ENCODE peak calls at places on chromosomes 11 and 22, in ten cellular contexts. One of them, this sample, is unnamed.

GRCh38 chr11:26331911-26332571 is at the start of gene ANO3:
- DNase-seq in AG04450: peak
- DNase-seq in testis: peak
- DNase-seq in mammary epithelial cell: peak
- DNase-seq in GM23338: peak
- DNase-seq in AG10803: peak
- DNase-seq in AG04449: peak
- DNase-seq in activated B cell treated with CpG ODN at 0.5 μM for 24 hours: no peak
- DNase-seq in hepatocyte: peak
- DNase-seq in kidney: peak
- DNase-seq in this sample: no peak

GRCh38 chr11:41457216-41458014 is 2.0 kb downstream of the LRRC4C start:
- DNase-seq in hepatocyte: no peak
- DNase-seq in AG10803: no peak
- DNase-seq in AG04449: no peak
- DNase-seq in GM23338: peak
- DNase-seq in testis: no peak
- DNase-seq in mammary epithelial cell: no peak
- DNase-seq in activated B cell treated with CpG ODN at 0.5 μM for 24 hours: no peak
- DNase-seq in AG04450: no peak
- DNase-seq in kidney: no peak
- DNase-seq in this sample: no peak

GRCh38 chr11:90332415-90332814 is 109.6 kb upstream of the CHORDC1 start:
- DNase-seq in kidney: no peak
- DNase-seq in AG04449: no peak
- DNase-seq in mammary epithelial cell: peak
- DNase-seq in GM23338: no peak
- DNase-seq in activated B cell treated with CpG ODN at 0.5 μM for 24 hours: no peak
- DNase-seq in AG10803: no peak
- DNase-seq in testis: no peak
- DNase-seq in AG04450: no peak
- DNase-seq in hepatocyte: no peak
- DNase-seq in this sample: no peak

GRCh38 chr22:25081409-25081824 is 118.2 kb upstream of the CRYBB3 start:
- DNase-seq in AG04449: no peak
- DNase-seq in mammary epithelial cell: peak
- DNase-seq in AG04450: no peak
- DNase-seq in testis: peak
- DNase-seq in hepatocyte: peak
- DNase-seq in GM23338: peak
- DNase-seq in AG10803: no peak
- DNase-seq in activated B cell treated with CpG ODN at 0.5 μM for 24 hours: no peak
- DNase-seq in kidney: no peak
- DNase-seq in this sample: peak

GRCh38 chr11:57126766-57127400 is 54.9 kb upstream of the LRRC55 start:
- DNase-seq in hepatocyte: no peak
- DNase-seq in AG04450: no peak
- DNase-seq in kidney: no peak
- DNase-seq in AG10803: no peak
- DNase-seq in AG04449: no peak
- DNase-seq in activated B cell treated with CpG ODN at 0.5 μM for 24 hours: no peak
- DNase-seq in testis: no peak
- DNase-seq in GM23338: no peak
- DNase-seq in mammary epithelial cell: no peak
- DNase-seq in this sample: no peak

GRCh38 chr11:121665211-121665838 is 212.6 kb upstream of the SORL1-AS1 start:
- DNase-seq in kidney: no peak
- DNase-seq in activated B cell treated with CpG ODN at 0.5 μM for 24 hours: no peak
- DNase-seq in AG04449: no peak
- DNase-seq in AG10803: no peak
- DNase-seq in GM23338: no peak
- DNase-seq in hepatocyte: no peak
- DNase-seq in mammary epithelial cell: no peak
- DNase-seq in testis: no peak
- DNase-seq in AG04450: no peak
- DNase-seq in this sample: no peak

GRCh38 chr11:79439430-79439892 is 1.4 kb downstream of the TENM4 start:
- DNase-seq in activated B cell treated with CpG ODN at 0.5 μM for 24 hours: no peak
- DNase-seq in hepatocyte: peak
- DNase-seq in testis: peak
- DNase-seq in kidney: no peak
- DNase-seq in GM23338: no peak
- DNase-seq in AG10803: peak
- DNase-seq in AG04449: no peak
- DNase-seq in mammary epithelial cell: peak
- DNase-seq in AG04450: no peak
- DNase-seq in this sample: no peak

GRCh38 chr11:37286890-37287289 is 688.9 kb upstream of the RAG2 start:
- DNase-seq in testis: no peak
- DNase-seq in activated B cell treated with CpG ODN at 0.5 μM for 24 hours: no peak
- DNase-seq in kidney: no peak
- DNase-seq in AG10803: no peak
- DNase-seq in hepatocyte: no peak
- DNase-seq in GM23338: no peak
- DNase-seq in mammary epithelial cell: no peak
- DNase-seq in AG04449: no peak
- DNase-seq in AG04450: no peak
- DNase-seq in this sample: no peak

GRCh38 chr22:42322562-42322926 is 52.1 kb upstream of the TCF20 start:
- DNase-seq in GM23338: no peak
- DNase-seq in AG10803: no peak
- DNase-seq in AG04450: no peak
- DNase-seq in AG04449: no peak
- DNase-seq in kidney: no peak
- DNase-seq in mammary epithelial cell: no peak
- DNase-seq in testis: no peak
- DNase-seq in hepatocyte: no peak
- DNase-seq in activated B cell treated with CpG ODN at 0.5 μM for 24 hours: no peak
- DNase-seq in this sample: no peak

GRCh38 chr11:130454495-130455262 is 6.2 kb downstream of the ADAMTS15 start:
- DNase-seq in hepatocyte: no peak
- DNase-seq in AG10803: no peak
- DNase-seq in AG04449: no peak
- DNase-seq in GM23338: no peak
- DNase-seq in AG04450: no peak
- DNase-seq in kidney: no peak
- DNase-seq in activated B cell treated with CpG ODN at 0.5 μM for 24 hours: no peak
- DNase-seq in testis: no peak
- DNase-seq in mammary epithelial cell: no peak
- DNase-seq in this sample: no peak

GRCh38 chr11:130719516-130719915 is 196.8 kb downstream of the SNX19 start:
- DNase-seq in GM23338: no peak
- DNase-seq in activated B cell treated with CpG ODN at 0.5 μM for 24 hours: no peak
- DNase-seq in AG04449: no peak
- DNase-seq in AG10803: peak
- DNase-seq in kidney: no peak
- DNase-seq in AG04450: no peak
- DNase-seq in mammary epithelial cell: no peak
- DNase-seq in testis: no peak
- DNase-seq in hepatocyte: no peak
- DNase-seq in this sample: no peak

GRCh38 chr11:68651208-68651984 is 32.9 kb upstream of the GAL start:
- DNase-seq in testis: no peak
- DNase-seq in GM23338: peak
- DNase-seq in AG04449: no peak
- DNase-seq in AG04450: no peak
- DNase-seq in activated B cell treated with CpG ODN at 0.5 μM for 24 hours: no peak
- DNase-seq in kidney: peak
- DNase-seq in AG10803: no peak
- DNase-seq in hepatocyte: peak
- DNase-seq in mammary epithelial cell: peak
- DNase-seq in this sample: no peak

GRCh38 chr11:3090096-3090901 is 33.1 kb upstream of the CARS1 start:
- DNase-seq in mammary epithelial cell: no peak
- DNase-seq in testis: no peak
- DNase-seq in AG04450: no peak
- DNase-seq in activated B cell treated with CpG ODN at 0.5 μM for 24 hours: no peak
- DNase-seq in hepatocyte: no peak
- DNase-seq in AG04449: no peak
- DNase-seq in kidney: peak
- DNase-seq in AG10803: no peak
- DNase-seq in GM23338: no peak
- DNase-seq in this sample: no peak

GRCh38 chr22:37631448-37632173 is 7.9 kb upstream of the SH3BP1 start:
- DNase-seq in mammary epithelial cell: no peak
- DNase-seq in kidney: peak
- DNase-seq in AG10803: no peak
- DNase-seq in activated B cell treated with CpG ODN at 0.5 μM for 24 hours: no peak
- DNase-seq in testis: no peak
- DNase-seq in hepatocyte: no peak
- DNase-seq in GM23338: no peak
- DNase-seq in AG04450: no peak
- DNase-seq in AG04449: no peak
- DNase-seq in this sample: peak

GRCh38 chr22:39184586-39185577 is 32.4 kb upstream of the CBX7 start:
- DNase-seq in AG04449: no peak
- DNase-seq in hepatocyte: no peak
- DNase-seq in AG10803: peak
- DNase-seq in AG04450: no peak
- DNase-seq in testis: no peak
- DNase-seq in activated B cell treated with CpG ODN at 0.5 μM for 24 hours: no peak
- DNase-seq in kidney: peak
- DNase-seq in mammary epithelial cell: no peak
- DNase-seq in GM23338: no peak
- DNase-seq in this sample: no peak

GRCh38 chr22:31846161-31847115 is 92.6 kb downstream of the DEPDC5 start:
- DNase-seq in AG04449: peak
- DNase-seq in activated B cell treated with CpG ODN at 0.5 μM for 24 hours: no peak
- DNase-seq in AG04450: peak
- DNase-seq in testis: no peak
- DNase-seq in hepatocyte: no peak
- DNase-seq in GM23338: peak
- DNase-seq in kidney: no peak
- DNase-seq in AG10803: no peak
- DNase-seq in mammary epithelial cell: no peak
- DNase-seq in this sample: no peak

GRCh38 chr11:97717922-97718321 is 1302.8 kb upstream of the CNTN5 start:
- DNase-seq in GM23338: no peak
- DNase-seq in hepatocyte: no peak
- DNase-seq in mammary epithelial cell: no peak
- DNase-seq in AG10803: no peak
- DNase-seq in kidney: peak
- DNase-seq in activated B cell treated with CpG ODN at 0.5 μM for 24 hours: no peak
- DNase-seq in AG04450: no peak
- DNase-seq in AG04449: no peak
- DNase-seq in testis: peak
- DNase-seq in this sample: no peak

GRCh38 chr22:38177926-38178604 is 3.6 kb downstream of the PLA2G6 start:
- DNase-seq in kidney: peak
- DNase-seq in testis: peak
- DNase-seq in AG10803: peak
- DNase-seq in AG04449: no peak
- DNase-seq in activated B cell treated with CpG ODN at 0.5 μM for 24 hours: no peak
- DNase-seq in AG04450: peak
- DNase-seq in hepatocyte: peak
- DNase-seq in mammary epithelial cell: peak
- DNase-seq in GM23338: peak
- DNase-seq in this sample: no peak

GRCh38 chr11:134864968-134865305 is 452.9 kb upstream of the B3GAT1 start:
- DNase-seq in activated B cell treated with CpG ODN at 0.5 μM for 24 hours: no peak
- DNase-seq in testis: no peak
- DNase-seq in kidney: no peak
- DNase-seq in AG10803: no peak
- DNase-seq in GM23338: no peak
- DNase-seq in hepatocyte: no peak
- DNase-seq in AG04449: no peak
- DNase-seq in AG04450: no peak
- DNase-seq in mammary epithelial cell: no peak
- DNase-seq in this sample: no peak
- TF ChIP-seq CTCF in activated B cell treated with CpG ODN at 0.5 μM for 24 hours: no peak
- TF ChIP-seq CTCF in testis: no peak
- TF ChIP-seq CTCF in kidney: no peak
- TF ChIP-seq CTCF in AG10803: no peak
- TF ChIP-seq CTCF in GM23338: no peak
- TF ChIP-seq CTCF in hepatocyte: no peak
- TF ChIP-seq CTCF in AG04449: no peak
- TF ChIP-seq CTCF in AG04450: no peak
- TF ChIP-seq CTCF in mammary epithelial cell: no peak
- TF ChIP-seq CTCF in this sample: no peak

GRCh38 chr11:124943242-124943641 is 7.4 kb upstream of the HEPACAM start:
- DNase-seq in GM23338: no peak
- DNase-seq in hepatocyte: no peak
- DNase-seq in AG04449: no peak
- DNase-seq in mammary epithelial cell: no peak
- DNase-seq in AG10803: no peak
- DNase-seq in AG04450: no peak
- DNase-seq in activated B cell treated with CpG ODN at 0.5 μM for 24 hours: no peak
- DNase-seq in kidney: no peak
- DNase-seq in testis: no peak
- DNase-seq in this sample: no peak
- TF ChIP-seq CTCF in GM23338: no peak
- TF ChIP-seq CTCF in hepatocyte: no peak
- TF ChIP-seq CTCF in AG04449: no peak
- TF ChIP-seq CTCF in mammary epithelial cell: no peak
- TF ChIP-seq CTCF in AG10803: no peak
- TF ChIP-seq CTCF in AG04450: no peak
- TF ChIP-seq CTCF in activated B cell treated with CpG ODN at 0.5 μM for 24 hours: no peak
- TF ChIP-seq CTCF in kidney: no peak
- TF ChIP-seq CTCF in testis: no peak
- TF ChIP-seq CTCF in this sample: no peak

DNA sequence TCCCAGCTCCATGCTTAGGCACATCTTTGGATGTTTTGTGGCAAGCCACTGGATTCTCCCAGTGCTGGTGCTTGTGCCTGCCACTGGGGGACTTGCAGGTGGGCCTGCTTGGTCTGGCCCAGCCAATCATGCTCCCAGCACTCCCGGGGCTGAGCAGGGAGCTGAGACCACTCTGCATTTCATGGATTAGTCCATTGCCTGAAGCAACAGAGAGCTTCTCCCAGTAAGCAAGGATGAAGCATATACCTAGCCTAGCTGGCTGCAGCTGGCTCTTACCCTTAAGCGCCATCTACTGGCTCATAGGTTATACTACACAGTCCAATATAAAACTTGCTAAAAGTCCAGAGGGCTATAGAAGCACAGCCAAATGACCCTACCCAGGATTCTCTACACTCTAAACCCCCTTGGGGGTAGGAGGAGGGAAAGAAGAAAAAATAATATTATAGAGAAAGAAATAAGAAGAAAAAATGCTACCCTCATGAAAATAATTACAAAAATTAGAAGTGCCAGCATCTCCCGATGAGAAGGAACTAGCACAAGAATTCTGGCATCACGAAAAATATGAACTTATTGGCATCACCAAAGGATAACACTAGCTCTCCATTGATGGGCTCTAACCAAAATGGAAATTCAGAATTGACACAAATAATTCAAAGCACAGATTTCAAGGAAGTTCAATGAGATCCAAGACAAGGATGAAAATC is 275.3 kb downstream of the C11orf87 start:
- DNase-seq in AG10803: peak
- DNase-seq in testis: peak
- DNase-seq in activated B cell treated with CpG ODN at 0.5 μM for 24 hours: no peak
- DNase-seq in AG04449: no peak
- DNase-seq in GM23338: peak
- DNase-seq in hepatocyte: peak
- DNase-seq in AG04450: peak
- DNase-seq in mammary epithelial cell: peak
- DNase-seq in kidney: no peak
- DNase-seq in this sample: no peak
- TF ChIP-seq CTCF in AG10803: peak
- TF ChIP-seq CTCF in testis: peak
- TF ChIP-seq CTCF in activated B cell treated with CpG ODN at 0.5 μM for 24 hours: no peak
- TF ChIP-seq CTCF in AG04449: peak
- TF ChIP-seq CTCF in GM23338: peak
- TF ChIP-seq CTCF in hepatocyte: peak
- TF ChIP-seq CTCF in AG04450: peak
- TF ChIP-seq CTCF in mammary epithelial cell: peak
- TF ChIP-seq CTCF in kidney: peak
- TF ChIP-seq CTCF in this sample: peak

GRCh38 chr22:30635273-30636225 is at the start of gene SLC35E4:
- DNase-seq in mammary epithelial cell: peak
- DNase-seq in AG04449: peak
- DNase-seq in kidney: peak
- DNase-seq in activated B cell treated with CpG ODN at 0.5 μM for 24 hours: peak
- DNase-seq in AG10803: peak
- DNase-seq in hepatocyte: peak
- DNase-seq in GM23338: peak
- DNase-seq in testis: peak
- DNase-seq in AG04450: peak
- DNase-seq in this sample: peak
- TF ChIP-seq CTCF in mammary epithelial cell: no peak
- TF ChIP-seq CTCF in AG04449: peak
- TF ChIP-seq CTCF in kidney: no peak
- TF ChIP-seq CTCF in activated B cell treated with CpG ODN at 0.5 μM for 24 hours: no peak
- TF ChIP-seq CTCF in AG10803: peak
- TF ChIP-seq CTCF in hepatocyte: peak
- TF ChIP-seq CTCF in GM23338: peak
- TF ChIP-seq CTCF in testis: no peak
- TF ChIP-seq CTCF in AG04450: peak
- TF ChIP-seq CTCF in this sample: no peak